ENCODE peak calls at places on chromosomes 5 and 9, in four cellular contexts. K is prostate gland, U is germinal center, B is activated gamma-delta T cell treated with Interleukin-2 at 50 U/mL for 16 hours. N is an unnamed sample.

GRCh38 chr9:137083418-137084004 is 3.3 kb upstream of the MAN1B1 start:
- DNase-seq in K (no peak), U (no peak), B (no peak), N (no peak)

GRCh38 chr5:11027660-11028059 is 266.6 kb upstream of the DAP start:
- DNase-seq in K (no peak), U (no peak), B (no peak), N (no peak)

GRCh38 chr5:2591777-2592453 is 159.6 kb downstream of the IRX2 start:
- DNase-seq in K (no peak), U (no peak), B (no peak), N (no peak)

GRCh38 chr9:96189995-96190394 is 112.0 kb downstream of the HSD17B3 start:
- DNase-seq in K (no peak), U (no peak), B (no peak), N (no peak)

GRCh38 chr9:130267930-130268329 is 2.4 kb downstream of the HMCN2 start:
- DNase-seq in K (no peak), U (no peak), B (no peak), N (no peak)

GRCh38 chr9:20319641-20320337 is 302.5 kb downstream of the MLLT3 start:
- DNase-seq in K (peak; percentile 7), U (no peak), B (no peak), N (no peak)

GRCh38 chr5:174837919-174838902 is 113.8 kb downstream of the MSX2 start:
- DNase-seq in K (no peak), U (no peak), B (no peak), N (no peak)

GRCh38 chr5:152072076-152072475 is 147.4 kb upstream of the GLRA1 start:
- DNase-seq in K (no peak), U (no peak), B (no peak), N (no peak)

GRCh38 chr5:87354496-87354895 is 58.2 kb downstream of the CCNH start:
- DNase-seq in K (no peak), U (no peak), B (no peak), N (no peak)

GRCh38 chr5:159095882-159096554 is 3.7 kb downstream of the EBF1 start:
- DNase-seq in K (no peak), U (no peak), B (no peak), N (no peak)

N was measured in effector memory CD8-positive, alpha-beta T cell.